ENCODE peak calls at places on chromosomes 1 and 21, in seven cellular contexts. One of them, this sample, is unnamed.

GRCh38 chr1:231106347-231106746 is 55.5 kb upstream of the TRIM67 start:
- DNase-seq in foreskin fibroblast: peak; percentile 60
- DNase-seq in tibial artery: no peak
- DNase-seq in glutamatergic neuron: no peak
- DNase-seq in RWPE1: no peak
- DNase-seq in fibroblast of mammary gland: peak; percentile 49
- DNase-seq in AG10803: peak; percentile 47
- DNase-seq in this sample: no peak

GRCh38 chr1:198711837-198712236 is 73.0 kb downstream of the PTPRC start:
- DNase-seq in foreskin fibroblast: no peak
- DNase-seq in tibial artery: no peak
- DNase-seq in glutamatergic neuron: no peak
- DNase-seq in RWPE1: no peak
- DNase-seq in fibroblast of mammary gland: no peak
- DNase-seq in AG10803: no peak
- DNase-seq in this sample: no peak

GRCh38 chr1:31029031-31029430 is 36.5 kb downstream of the PUM1 start:
- DNase-seq in foreskin fibroblast: peak; percentile 70
- DNase-seq in tibial artery: no peak
- DNase-seq in glutamatergic neuron: no peak
- DNase-seq in RWPE1: no peak
- DNase-seq in fibroblast of mammary gland: peak; percentile 50
- DNase-seq in AG10803: peak; percentile 41
- DNase-seq in this sample: no peak

GRCh38 chr1:162168261-162168660 is 98.8 kb downstream of the NOS1AP start:
- DNase-seq in foreskin fibroblast: no peak
- DNase-seq in tibial artery: no peak
- DNase-seq in glutamatergic neuron: no peak
- DNase-seq in RWPE1: no peak
- DNase-seq in fibroblast of mammary gland: no peak
- DNase-seq in AG10803: no peak
- DNase-seq in this sample: no peak

GRCh38 chr21:35048183-35048601 is 910 bp downstream of the RUNX1 start:
- DNase-seq in foreskin fibroblast: peak; percentile 40
- DNase-seq in tibial artery: no peak
- DNase-seq in glutamatergic neuron: no peak
- DNase-seq in RWPE1: no peak
- DNase-seq in fibroblast of mammary gland: no peak
- DNase-seq in AG10803: peak; percentile 51
- DNase-seq in this sample: no peak

GRCh38 chr1:35452086-35452485 is 105.1 kb downstream of the KIAA0319L start:
- DNase-seq in foreskin fibroblast: peak; percentile 88
- DNase-seq in tibial artery: peak; percentile 51
- DNase-seq in glutamatergic neuron: no peak
- DNase-seq in RWPE1: peak; percentile 22
- DNase-seq in fibroblast of mammary gland: peak; percentile 82
- DNase-seq in AG10803: peak; percentile 95
- DNase-seq in this sample: no peak

GRCh38 chr21:45366931-45367401 is 38.0 kb upstream of the COL18A1 start:
- DNase-seq in foreskin fibroblast: peak; percentile 92
- DNase-seq in tibial artery: peak; percentile 77
- DNase-seq in glutamatergic neuron: no peak
- DNase-seq in RWPE1: no peak
- DNase-seq in fibroblast of mammary gland: peak; percentile 99
- DNase-seq in AG10803: peak; percentile 88
- DNase-seq in this sample: no peak

GRCh38 chr21:46022551-46023107 is 41.1 kb downstream of the COL6A1 start:
- DNase-seq in foreskin fibroblast: peak; percentile 67
- DNase-seq in tibial artery: no peak
- DNase-seq in glutamatergic neuron: no peak
- DNase-seq in RWPE1: peak; percentile 14
- DNase-seq in fibroblast of mammary gland: peak; percentile 51
- DNase-seq in AG10803: peak; percentile 45
- DNase-seq in this sample: no peak

GRCh38 chr1:223837206-223837605 is 8.5 kb downstream of the TP53BP2 start:
- DNase-seq in foreskin fibroblast: peak; percentile 28
- DNase-seq in tibial artery: no peak
- DNase-seq in glutamatergic neuron: no peak
- DNase-seq in RWPE1: no peak
- DNase-seq in fibroblast of mammary gland: no peak
- DNase-seq in AG10803: no peak
- DNase-seq in this sample: no peak

GRCh38 chr1:115469703-115470476 is 131.8 kb upstream of the NGF start:
- DNase-seq in foreskin fibroblast: peak; percentile 63
- DNase-seq in tibial artery: no peak
- DNase-seq in glutamatergic neuron: peak; percentile 64
- DNase-seq in RWPE1: peak; percentile 67
- DNase-seq in fibroblast of mammary gland: peak; percentile 54
- DNase-seq in AG10803: peak; percentile 41
- DNase-seq in this sample: peak; percentile 25

GRCh38 chr1:228034954-228035837 is 28.4 kb downstream of the WNT3A start:
- DNase-seq in foreskin fibroblast: no peak
- DNase-seq in tibial artery: no peak
- DNase-seq in glutamatergic neuron: no peak
- DNase-seq in RWPE1: no peak
- DNase-seq in fibroblast of mammary gland: no peak
- DNase-seq in AG10803: no peak
- DNase-seq in this sample: no peak

GRCh38 chr1:157983787-157984186 is 9.7 kb upstream of the KIRREL1 start:
- DNase-seq in foreskin fibroblast: no peak
- DNase-seq in tibial artery: no peak
- DNase-seq in glutamatergic neuron: no peak
- DNase-seq in RWPE1: no peak
- DNase-seq in fibroblast of mammary gland: no peak
- DNase-seq in AG10803: no peak
- DNase-seq in this sample: no peak

GRCh38 chr1:19393051-19393450 is 80.9 kb downstream of the SLC66A1 start:
- DNase-seq in foreskin fibroblast: no peak
- DNase-seq in tibial artery: no peak
- DNase-seq in glutamatergic neuron: no peak
- DNase-seq in RWPE1: no peak
- DNase-seq in fibroblast of mammary gland: no peak
- DNase-seq in AG10803: no peak
- DNase-seq in this sample: no peak

GRCh38 chr1:19392221-19392620 is 80.1 kb downstream of the SLC66A1 start:
- DNase-seq in foreskin fibroblast: no peak
- DNase-seq in tibial artery: no peak
- DNase-seq in glutamatergic neuron: no peak
- DNase-seq in RWPE1: no peak
- DNase-seq in fibroblast of mammary gland: no peak
- DNase-seq in AG10803: no peak
- DNase-seq in this sample: no peak

GRCh38 chr1:19390166-19390850 is 78.2 kb downstream of the SLC66A1 start:
- DNase-seq in foreskin fibroblast: no peak
- DNase-seq in tibial artery: no peak
- DNase-seq in glutamatergic neuron: no peak
- DNase-seq in RWPE1: no peak
- DNase-seq in fibroblast of mammary gland: no peak
- DNase-seq in AG10803: no peak
- DNase-seq in this sample: no peak

GRCh38 chr1:19390901-19391595 is 78.9 kb downstream of the SLC66A1 start:
- DNase-seq in foreskin fibroblast: peak; percentile 93
- DNase-seq in tibial artery: peak; percentile 66
- DNase-seq in glutamatergic neuron: peak; percentile 51
- DNase-seq in RWPE1: peak; percentile 21
- DNase-seq in fibroblast of mammary gland: peak; percentile 89
- DNase-seq in AG10803: peak; percentile 92
- DNase-seq in this sample: peak; percentile 35

GRCh38 chr1:19391596-19391981 is 79.5 kb downstream of the SLC66A1 start:
- DNase-seq in foreskin fibroblast: no peak
- DNase-seq in tibial artery: no peak
- DNase-seq in glutamatergic neuron: no peak
- DNase-seq in RWPE1: no peak
- DNase-seq in fibroblast of mammary gland: no peak
- DNase-seq in AG10803: no peak
- DNase-seq in this sample: no peak
- TF ChIP-seq CTCF in foreskin fibroblast: no peak
- TF ChIP-seq CTCF in tibial artery: no peak
- TF ChIP-seq CTCF in glutamatergic neuron: peak; percentile 28
- TF ChIP-seq CTCF in RWPE1: peak; percentile 62
- TF ChIP-seq CTCF in fibroblast of mammary gland: no peak
- TF ChIP-seq CTCF in AG10803: no peak
- TF ChIP-seq CTCF in this sample: no peak

GRCh38 chr1:90236493-90236892 is 241.6 kb downstream of the ZNF326 start:
- DNase-seq in foreskin fibroblast: no peak
- DNase-seq in tibial artery: no peak
- DNase-seq in glutamatergic neuron: no peak
- DNase-seq in RWPE1: no peak
- DNase-seq in fibroblast of mammary gland: no peak
- DNase-seq in AG10803: no peak
- DNase-seq in this sample: no peak
- TF ChIP-seq CTCF in foreskin fibroblast: no peak
- TF ChIP-seq CTCF in tibial artery: no peak
- TF ChIP-seq CTCF in glutamatergic neuron: no peak
- TF ChIP-seq CTCF in RWPE1: no peak
- TF ChIP-seq CTCF in fibroblast of mammary gland: no peak
- TF ChIP-seq CTCF in AG10803: no peak
- TF ChIP-seq CTCF in this sample: no peak

GRCh38 chr1:244319283-244320132 is 132.2 kb downstream of the ADSS2 start:
- DNase-seq in foreskin fibroblast: peak; percentile 86
- DNase-seq in tibial artery: no peak
- DNase-seq in glutamatergic neuron: no peak
- DNase-seq in RWPE1: no peak
- DNase-seq in fibroblast of mammary gland: peak; percentile 94
- DNase-seq in AG10803: peak; percentile 90
- DNase-seq in this sample: no peak

GRCh38 chr1:244318512-244318911 is 133.2 kb downstream of the ADSS2 start:
- DNase-seq in foreskin fibroblast: no peak
- DNase-seq in tibial artery: no peak
- DNase-seq in glutamatergic neuron: no peak
- DNase-seq in RWPE1: no peak
- DNase-seq in fibroblast of mammary gland: no peak
- DNase-seq in AG10803: no peak
- DNase-seq in this sample: no peak

GRCh38 chr1:244316986-244317655 is 134.6 kb downstream of the ADSS2 start:
- DNase-seq in foreskin fibroblast: no peak
- DNase-seq in tibial artery: no peak
- DNase-seq in glutamatergic neuron: no peak
- DNase-seq in RWPE1: no peak
- DNase-seq in fibroblast of mammary gland: no peak
- DNase-seq in AG10803: no peak
- DNase-seq in this sample: no peak

GRCh38 chr1:244316407-244316806 is 135.3 kb downstream of the ADSS2 start:
- DNase-seq in foreskin fibroblast: peak; percentile 45
- DNase-seq in tibial artery: no peak
- DNase-seq in glutamatergic neuron: no peak
- DNase-seq in RWPE1: no peak
- DNase-seq in fibroblast of mammary gland: peak; percentile 59
- DNase-seq in AG10803: peak; percentile 68
- DNase-seq in this sample: no peak

GRCh38 chr1:244318078-244318477 is 133.6 kb downstream of the ADSS2 start:
- DNase-seq in foreskin fibroblast: no peak
- DNase-seq in tibial artery: no peak
- DNase-seq in glutamatergic neuron: no peak
- DNase-seq in RWPE1: no peak
- DNase-seq in fibroblast of mammary gland: no peak
- DNase-seq in AG10803: no peak
- DNase-seq in this sample: no peak
- TF ChIP-seq CTCF in foreskin fibroblast: no peak
- TF ChIP-seq CTCF in tibial artery: no peak
- TF ChIP-seq CTCF in glutamatergic neuron: no peak
- TF ChIP-seq CTCF in RWPE1: no peak
- TF ChIP-seq CTCF in fibroblast of mammary gland: no peak
- TF ChIP-seq CTCF in AG10803: no peak
- TF ChIP-seq CTCF in this sample: no peak

GRCh38 chr1:239084459-239085080 is 301.8 kb upstream of the CHRM3 start:
- DNase-seq in foreskin fibroblast: no peak
- DNase-seq in tibial artery: no peak
- DNase-seq in glutamatergic neuron: no peak
- DNase-seq in RWPE1: no peak
- DNase-seq in fibroblast of mammary gland: no peak
- DNase-seq in AG10803: no peak
- DNase-seq in this sample: no peak
- TF ChIP-seq CTCF in foreskin fibroblast: no peak
- TF ChIP-seq CTCF in tibial artery: no peak
- TF ChIP-seq CTCF in glutamatergic neuron: no peak
- TF ChIP-seq CTCF in RWPE1: no peak
- TF ChIP-seq CTCF in fibroblast of mammary gland: no peak
- TF ChIP-seq CTCF in AG10803: no peak
- TF ChIP-seq CTCF in this sample: no peak